ENCODE peak calls at places on chromosomes 5 and 9, in four cellular contexts. Z, M, W and V are unnamed samples.
A peak's percentile ranks its signal among the peaks of the same experiment; 100 is the strongest.

GRCh38 chr5:94082405-94082804 is 341.0 kb upstream of the POU5F2 start:
- DNase-seq in Z (no peak), M (no peak), W (no peak), V (no peak)

GRCh38 chr5:41234475-41234874 is 21.1 kb upstream of the C6 start:
- DNase-seq in W (no peak), M (no peak), Z (no peak), V (no peak)

GRCh38 chr5:32852535-32852934 is 141.4 kb downstream of the NPR3 start:
- DNase-seq in M (peak; percentile 66), W (no peak), Z (peak; percentile 46), V (no peak)

GRCh38 chr5:171874210-171874609 is 88.6 kb downstream of the SMIM23 start:
- DNase-seq in W (no peak), M (no peak), Z (no peak), V (no peak)

GRCh38 chr9:33007755-33008154 is 6.3 kb upstream of the APTX start:
- DNase-seq in W (no peak), M (no peak), Z (no peak), V (no peak)

GRCh38 chr5:91409304-91409703 is 26.2 kb upstream of the ARRDC3 start:
- DNase-seq in M (no peak), Z (no peak), W (no peak), V (no peak)

GRCh38 chr9:34580358-34580757 is 9.2 kb downstream of the CNTFR start:
- DNase-seq in Z (no peak), M (no peak), W (no peak), V (no peak)

GRCh38 chr5:135033026-135033861 is 784 bp downstream of the PITX1 start:
- DNase-seq in W (no peak), Z (no peak), M (no peak), V (peak; percentile 32)

GRCh38 chr9:73143606-73144328 is 7.9 kb upstream of the ANXA1 start:
- DNase-seq in M (no peak), W (no peak), Z (no peak), V (no peak)

GRCh38 chr5:135761746-135762145 is 72.7 kb upstream of the SLC25A48 start:
- DNase-seq in Z (no peak), M (no peak), W (no peak), V (no peak)

GRCh38 chr5:861442-862366 is 10.9 kb upstream of the ZDHHC11 start:
- DNase-seq in W (no peak), M (no peak), Z (no peak), V (no peak)

GRCh38 chr5:176995896-176996767 is 10.4 kb downstream of the UIMC1 start:
- DNase-seq in M (no peak), W (no peak), Z (no peak), V (no peak)

GRCh38 chr5:147072591-147072990 is 162.2 kb upstream of the STK32A start:
- DNase-seq in M (no peak), W (no peak), Z (no peak), V (no peak)

GRCh38 chr9:35481347-35481975 is 8.4 kb upstream of the RUSC2 start:
- DNase-seq in Z (peak; percentile 27), M (no peak), W (no peak), V (peak; percentile 36)

GRCh38 chr5:11504083-11504785 is 400.0 kb downstream of the CTNND2 start:
- DNase-seq in W (no peak), M (no peak), Z (no peak), V (no peak)

GRCh38 chr5:159891371-159891770 is 24.9 kb upstream of the ADRA1B start:
- DNase-seq in Z (no peak), W (no peak), M (no peak), V (no peak)

GRCh38 chr5:76819851-76820280 is 1.0 kb downstream of the F2RL1 start:
- DNase-seq in W (no peak), M (no peak), Z (no peak), V (peak; percentile 6)

GRCh38 chr9:127557466-127557869 is 54.6 kb upstream of the STXBP1 start:
- DNase-seq in Z (no peak), M (no peak), W (peak; percentile 59), V (no peak)

GRCh38 chr5:53934126-53934856 is 373.9 kb downstream of the NDUFS4 start:
- DNase-seq in M (no peak), Z (no peak), W (no peak), V (no peak)

GRCh38 chr9:121538221-121538620 is 38.6 kb upstream of the GGTA1 start:
- DNase-seq in W (no peak), Z (no peak), M (no peak), V (no peak)

GRCh38 chr9:68759981-68760673 is 55.1 kb downstream of the PIP5K1B start:
- DNase-seq in W (no peak), Z (no peak), M (no peak), V (no peak)

GRCh38 chr5:151581841-151582583 is 9.1 kb downstream of the FAT2 start:
- DNase-seq in W (no peak), M (no peak), Z (no peak), V (peak; percentile 64)

GRCh38 chr9:137456864-137457405 is 2.2 kb downstream of the NSMF start:
- DNase-seq in M (no peak), Z (no peak), W (peak; percentile 50), V (no peak)

GRCh38 chr5:150486402-150487198 is 21.3 kb upstream of the NDST1 start:
- DNase-seq in Z (no peak), M (no peak), W (peak; percentile 77), V (peak; percentile 73)

DNA sequence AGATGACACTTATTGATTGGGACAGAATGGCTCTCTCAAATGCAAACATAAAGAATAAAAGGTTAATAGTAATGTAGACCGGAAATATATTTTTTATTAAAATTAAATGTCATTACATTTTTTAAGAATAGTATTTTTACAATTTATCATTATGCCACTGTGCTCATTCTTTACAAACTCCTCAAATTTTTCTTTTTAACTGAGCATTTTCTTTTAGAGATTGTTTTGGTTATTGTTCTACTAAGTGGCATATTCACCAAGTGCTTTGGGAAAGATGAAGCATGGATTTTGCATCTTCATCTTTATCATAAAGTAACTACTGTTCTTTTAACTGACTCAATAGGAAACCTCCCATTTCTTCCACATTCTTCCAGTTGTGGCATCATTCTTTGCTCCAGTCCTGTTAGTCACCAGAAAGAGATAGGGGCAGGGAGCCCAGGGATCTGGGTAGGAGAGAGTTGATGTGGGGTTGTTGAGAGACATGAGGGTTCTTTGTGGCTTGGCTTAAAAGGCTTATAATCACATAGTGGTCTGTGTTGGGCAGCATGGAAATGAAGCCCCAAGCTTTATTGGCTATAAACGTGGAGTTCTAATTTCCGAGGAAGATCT is 69.8 kb downstream of the SYK start:
- DNase-seq in W (no peak), Z (no peak), M (no peak), V (no peak)
- TF ChIP-seq CTCF in W (no peak), Z (no peak), M (no peak), V (no peak)

GRCh38 chr5:95881833-95882232 is 59.3 kb upstream of the GLRX start:
- DNase-seq in M (no peak), W (no peak), Z (peak; percentile 49), V (no peak)

GRCh38 chr5:95883185-95884020 is 60.9 kb upstream of the GLRX start:
- DNase-seq in W (no peak), M (no peak), Z (no peak), V (no peak)

GRCh38 chr5:95884511-95884910 is 62.0 kb upstream of the GLRX start:
- DNase-seq in M (no peak), Z (no peak), W (no peak), V (no peak)

GRCh38 chr5:95886340-95887044 is 64.0 kb upstream of the GLRX start:
- DNase-seq in W (no peak), Z (no peak), M (no peak), V (no peak)

DNA sequence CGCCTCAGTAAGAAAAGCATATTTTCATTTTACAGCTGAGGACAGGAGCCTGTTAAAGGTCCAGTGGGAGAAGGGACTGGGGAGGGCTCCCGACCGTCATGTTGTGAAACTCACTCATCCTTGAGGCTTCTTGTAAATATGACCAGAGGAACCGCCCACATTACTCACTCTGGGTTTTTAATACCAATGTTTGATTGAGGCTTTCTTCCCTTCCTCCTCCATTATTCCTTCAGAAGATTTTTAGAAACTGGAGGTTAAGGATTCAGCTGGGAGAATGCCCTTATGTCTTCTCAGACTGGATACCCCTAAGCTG is 61.5 kb upstream of the GLRX start:
- DNase-seq in Z (no peak), W (no peak), M (no peak), V (no peak)
- H3K27ac ChIP-seq in Z (peak overlapping the region; percentile 71), W (no peak overlapping the region), M (no peak overlapping the region), V (no peak overlapping the region)

DNA sequence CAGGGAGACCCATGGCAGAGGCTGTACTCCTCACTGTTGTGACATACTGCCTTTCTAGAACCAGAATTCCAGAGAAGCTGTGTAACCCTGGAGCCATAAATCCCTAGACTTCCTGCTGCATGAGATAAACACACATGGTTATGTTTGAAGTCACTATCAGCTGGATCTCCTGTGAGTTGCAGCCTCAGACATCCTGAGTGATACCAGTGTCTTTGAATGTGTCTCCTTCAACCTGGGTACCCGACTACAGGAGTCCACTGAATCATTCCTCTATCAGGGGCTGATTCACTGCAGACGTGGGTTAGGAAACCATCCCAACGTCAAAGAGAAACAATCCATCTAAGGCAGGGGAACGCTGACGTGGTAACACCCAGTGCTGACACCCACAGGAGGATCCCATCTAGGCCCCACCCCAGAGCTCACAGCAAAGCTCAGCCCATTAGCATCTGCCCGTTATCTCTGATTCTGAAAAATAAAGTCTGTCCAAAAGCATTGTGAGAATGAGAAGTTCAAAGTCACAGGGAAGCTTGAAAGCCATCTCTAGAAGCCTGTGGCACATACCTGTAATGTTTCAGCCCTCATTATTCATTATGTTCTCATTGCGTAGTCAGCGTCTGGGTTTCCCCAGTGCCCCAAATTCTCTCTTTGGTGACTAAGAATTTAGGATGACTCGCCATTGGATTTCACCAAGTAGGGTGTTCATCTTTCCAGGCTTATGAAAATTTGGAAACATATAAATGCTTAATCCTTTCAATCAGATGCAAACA is 36.3 kb upstream of the BASP1 start:
- DNase-seq in W (no peak), M (no peak), Z (no peak), V (no peak)
- TF ChIP-seq CTCF in W (no peak), M (no peak), Z (no peak), V (no peak)

GRCh38 chr9:98202252-98202651 is 9.8 kb upstream of the CORO2A start:
- DNase-seq in Z (no peak), W (no peak), M (no peak), V (no peak)
- H3K27ac ChIP-seq in Z (no peak overlapping the region), W (no peak overlapping the region), M (no peak overlapping the region), V (no peak overlapping the region)